ENCODE peak calls at places on chromosomes 7 and 10, in six cellular contexts. One of them, this sample, is unnamed.
A peak's percentile ranks its signal among the peaks of the same experiment; 100 is the strongest.

GRCh38 chr10:98646998-98647917 is 200.5 kb upstream of the HPS1 start:
- DNase-seq in GM12865: no peak
- DNase-seq in AG09309: no peak
- DNase-seq in choroid plexus epithelial cell: no peak
- DNase-seq in cardiac muscle cell: no peak
- DNase-seq in PC-9: no peak
- DNase-seq in this sample: no peak

GRCh38 chr7:100680589-100681271 is 7.2 kb downstream of the GNB2 start:
- DNase-seq in GM12865: no peak
- DNase-seq in AG09309: no peak
- DNase-seq in choroid plexus epithelial cell: no peak
- DNase-seq in cardiac muscle cell: no peak
- DNase-seq in PC-9: no peak
- DNase-seq in this sample: no peak

GRCh38 chr10:71294091-71294561 is 24.9 kb upstream of the SLC29A3 start:
- DNase-seq in GM12865: no peak
- DNase-seq in AG09309: no peak
- DNase-seq in choroid plexus epithelial cell: no peak
- DNase-seq in cardiac muscle cell: no peak
- DNase-seq in PC-9: no peak
- DNase-seq in this sample: no peak

GRCh38 chr10:74738052-74738451 is 88.3 kb upstream of the KAT6B start:
- DNase-seq in GM12865: peak; percentile 89
- DNase-seq in AG09309: no peak
- DNase-seq in choroid plexus epithelial cell: peak; percentile 27
- DNase-seq in cardiac muscle cell: peak; percentile 9
- DNase-seq in PC-9: no peak
- DNase-seq in this sample: no peak

GRCh38 chr7:122544463-122544862 is 154.5 kb downstream of the RNF133 start:
- DNase-seq in GM12865: peak; percentile 68
- DNase-seq in AG09309: no peak
- DNase-seq in choroid plexus epithelial cell: no peak
- DNase-seq in cardiac muscle cell: no peak
- DNase-seq in PC-9: no peak
- DNase-seq in this sample: no peak

GRCh38 chr7:148919859-148920258 is 35.8 kb upstream of the EZH2 start:
- DNase-seq in GM12865: peak; percentile 63
- DNase-seq in AG09309: no peak
- DNase-seq in choroid plexus epithelial cell: no peak
- DNase-seq in cardiac muscle cell: no peak
- DNase-seq in PC-9: no peak
- DNase-seq in this sample: no peak

GRCh38 chr10:107577226-107577625 is 412.7 kb upstream of the SORCS1 start:
- DNase-seq in GM12865: no peak
- DNase-seq in AG09309: no peak
- DNase-seq in choroid plexus epithelial cell: no peak
- DNase-seq in cardiac muscle cell: no peak
- DNase-seq in PC-9: no peak
- DNase-seq in this sample: no peak

GRCh38 chr10:63210611-63211196 is 77.6 kb downstream of the NRBF2 start:
- DNase-seq in GM12865: peak; percentile 55
- DNase-seq in AG09309: no peak
- DNase-seq in choroid plexus epithelial cell: peak; percentile 47
- DNase-seq in cardiac muscle cell: no peak
- DNase-seq in PC-9: no peak
- DNase-seq in this sample: no peak

GRCh38 chr10:35166607-35167006 is 40.0 kb downstream of the CREM start:
- DNase-seq in GM12865: no peak
- DNase-seq in AG09309: no peak
- DNase-seq in choroid plexus epithelial cell: no peak
- DNase-seq in cardiac muscle cell: no peak
- DNase-seq in PC-9: no peak
- DNase-seq in this sample: no peak

GRCh38 chr10:131681122-131681521 is 219.7 kb upstream of the PPP2R2D start:
- DNase-seq in GM12865: no peak
- DNase-seq in AG09309: no peak
- DNase-seq in choroid plexus epithelial cell: no peak
- DNase-seq in cardiac muscle cell: no peak
- DNase-seq in PC-9: no peak
- DNase-seq in this sample: no peak

GRCh38 chr7:16066805-16067459 is 354.4 kb downstream of the CRPPA start:
- DNase-seq in GM12865: no peak
- DNase-seq in AG09309: no peak
- DNase-seq in choroid plexus epithelial cell: peak; percentile 28
- DNase-seq in cardiac muscle cell: peak; percentile 40
- DNase-seq in PC-9: no peak
- DNase-seq in this sample: no peak

GRCh38 chr7:38105874-38106483 is 72.1 kb upstream of the STARD3NL start:
- DNase-seq in GM12865: peak; percentile 64
- DNase-seq in AG09309: no peak
- DNase-seq in choroid plexus epithelial cell: peak; percentile 72
- DNase-seq in cardiac muscle cell: peak; percentile 67
- DNase-seq in PC-9: peak; percentile 40
- DNase-seq in this sample: peak; percentile 12

GRCh38 chr7:77289387-77289786 is 89.8 kb upstream of the FGL2 start:
- DNase-seq in GM12865: no peak
- DNase-seq in AG09309: no peak
- DNase-seq in choroid plexus epithelial cell: no peak
- DNase-seq in cardiac muscle cell: no peak
- DNase-seq in PC-9: no peak
- DNase-seq in this sample: no peak

GRCh38 chr7:50584793-50585399 is 19.7 kb upstream of the DDC start:
- DNase-seq in GM12865: no peak
- DNase-seq in AG09309: no peak
- DNase-seq in choroid plexus epithelial cell: no peak
- DNase-seq in cardiac muscle cell: no peak
- DNase-seq in PC-9: peak; percentile 86
- DNase-seq in this sample: peak; percentile 8

GRCh38 chr10:132170561-132171361 is 16.0 kb upstream of the DPYSL4 start:
- DNase-seq in GM12865: no peak
- DNase-seq in AG09309: no peak
- DNase-seq in choroid plexus epithelial cell: no peak
- DNase-seq in cardiac muscle cell: no peak
- DNase-seq in PC-9: no peak
- DNase-seq in this sample: no peak

GRCh38 chr7:6256709-6257535 is 15.5 kb downstream of the CYTH3 start:
- DNase-seq in GM12865: peak; percentile 89
- DNase-seq in AG09309: no peak
- DNase-seq in choroid plexus epithelial cell: peak; percentile 82
- DNase-seq in cardiac muscle cell: peak; percentile 60
- DNase-seq in PC-9: no peak
- DNase-seq in this sample: no peak

GRCh38 chr7:141785711-141786552 is 4.1 kb upstream of the TAS2R5 start:
- DNase-seq in GM12865: peak; percentile 68
- DNase-seq in AG09309: peak; percentile 11
- DNase-seq in choroid plexus epithelial cell: peak; percentile 78
- DNase-seq in cardiac muscle cell: peak; percentile 70
- DNase-seq in PC-9: peak; percentile 60
- DNase-seq in this sample: peak; percentile 10

GRCh38 chr10:27372095-27372494 is 131.5 kb upstream of the ACBD5 start:
- DNase-seq in GM12865: no peak
- DNase-seq in AG09309: peak; percentile 57
- DNase-seq in choroid plexus epithelial cell: no peak
- DNase-seq in cardiac muscle cell: no peak
- DNase-seq in PC-9: no peak
- DNase-seq in this sample: no peak

DNA sequence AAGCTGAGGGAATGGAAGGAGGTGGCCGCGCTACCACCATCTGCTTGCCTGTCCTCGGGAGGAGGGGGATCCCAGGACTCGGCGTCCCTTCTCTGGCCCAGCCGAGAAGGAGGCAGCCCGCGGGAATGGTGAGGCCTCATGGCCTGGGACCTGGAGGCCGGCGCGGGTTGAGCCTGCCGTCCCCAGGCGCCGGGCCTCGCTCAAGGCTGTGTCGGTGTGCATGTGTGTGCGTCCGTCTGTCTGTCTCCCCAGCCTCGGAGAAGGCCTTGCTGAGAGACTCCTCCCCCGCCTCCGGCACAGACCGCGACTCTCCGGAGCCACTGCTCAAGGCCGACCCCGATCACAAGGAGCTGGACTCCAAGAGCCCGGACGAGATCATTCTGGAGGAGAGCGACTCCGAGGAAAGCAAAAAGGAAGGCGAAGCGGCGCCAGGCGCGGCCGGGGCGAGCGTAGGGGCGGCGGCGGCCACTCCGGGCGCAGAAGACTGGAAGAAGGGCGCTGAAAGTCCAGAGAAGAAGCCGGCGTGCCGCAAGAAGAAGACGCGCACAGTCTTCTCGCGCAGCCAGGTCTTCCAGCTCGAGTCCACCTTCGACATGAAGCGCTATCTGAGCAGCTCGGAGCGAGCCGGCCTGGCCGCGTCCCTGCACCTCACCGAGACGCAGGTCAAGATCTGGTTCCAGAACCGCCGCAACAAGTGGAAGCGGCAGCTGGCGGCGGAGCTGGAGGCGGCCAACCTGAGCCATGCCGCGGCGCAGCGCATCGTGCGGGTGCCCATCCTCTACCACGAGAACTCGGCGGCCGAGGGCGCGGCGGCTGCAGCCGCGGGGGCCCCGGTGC is 1.3 kb downstream of the HMX3 start:
- DNase-seq in GM12865: peak; percentile 74
- DNase-seq in AG09309: no peak
- DNase-seq in choroid plexus epithelial cell: no peak
- DNase-seq in cardiac muscle cell: no peak
- DNase-seq in PC-9: no peak
- DNase-seq in this sample: no peak
- H3K4me3 ChIP-seq in GM12865: peak overlapping the region; percentile 73
- H3K4me3 ChIP-seq in AG09309: no peak overlapping the region
- H3K4me3 ChIP-seq in choroid plexus epithelial cell: no peak overlapping the region
- H3K4me3 ChIP-seq in cardiac muscle cell: peak overlapping the region; percentile 5
- H3K4me3 ChIP-seq in PC-9: no peak overlapping the region
- H3K4me3 ChIP-seq in this sample: no peak overlapping the region

DNA sequence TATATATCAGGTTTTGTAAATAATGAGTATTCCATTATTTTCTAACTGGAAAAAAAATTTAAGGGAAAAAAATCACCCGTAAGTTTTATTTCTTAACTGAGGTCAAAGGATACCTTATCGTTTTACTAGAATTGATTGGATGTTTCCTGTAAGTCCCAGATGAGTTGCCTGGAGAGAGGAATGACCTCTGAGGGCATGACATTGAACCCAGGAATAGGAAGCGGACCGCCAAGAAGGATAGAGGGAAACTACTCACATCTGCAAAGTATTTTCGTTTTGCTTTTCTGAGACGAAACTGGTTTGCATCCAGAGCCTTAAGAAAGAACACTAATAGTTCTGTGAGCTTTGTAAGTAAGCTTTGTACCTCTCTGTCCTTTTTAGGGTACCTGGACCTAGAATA is 17.4 kb downstream of the RABGEF1 start:
- DNase-seq in GM12865: no peak
- DNase-seq in AG09309: no peak
- DNase-seq in choroid plexus epithelial cell: peak; percentile 17
- DNase-seq in cardiac muscle cell: no peak
- DNase-seq in PC-9: no peak
- DNase-seq in this sample: no peak
- TF ChIP-seq CTCF in GM12865: no peak
- TF ChIP-seq CTCF in AG09309: no peak
- TF ChIP-seq CTCF in choroid plexus epithelial cell: no peak
- TF ChIP-seq CTCF in cardiac muscle cell: no peak
- TF ChIP-seq CTCF in PC-9: no peak
- TF ChIP-seq CTCF in this sample: no peak

GRCh38 chr10:23481351-23481961 is 42.6 kb downstream of the OTUD1 start:
- DNase-seq in GM12865: no peak
- DNase-seq in AG09309: no peak
- DNase-seq in choroid plexus epithelial cell: no peak
- DNase-seq in cardiac muscle cell: no peak
- DNase-seq in PC-9: no peak
- DNase-seq in this sample: no peak

GRCh38 chr10:23478570-23478969 is 39.7 kb downstream of the OTUD1 start:
- DNase-seq in GM12865: no peak
- DNase-seq in AG09309: no peak
- DNase-seq in choroid plexus epithelial cell: peak; percentile 7
- DNase-seq in cardiac muscle cell: peak; percentile 3
- DNase-seq in PC-9: no peak
- DNase-seq in this sample: no peak

GRCh38 chr10:23474081-23474480 is 35.2 kb downstream of the OTUD1 start:
- DNase-seq in GM12865: no peak
- DNase-seq in AG09309: no peak
- DNase-seq in choroid plexus epithelial cell: no peak
- DNase-seq in cardiac muscle cell: no peak
- DNase-seq in PC-9: no peak
- DNase-seq in this sample: no peak

GRCh38 chr10:23479798-23480473 is 41.1 kb downstream of the OTUD1 start:
- DNase-seq in GM12865: no peak
- DNase-seq in AG09309: no peak
- DNase-seq in choroid plexus epithelial cell: no peak
- DNase-seq in cardiac muscle cell: peak; percentile 2
- DNase-seq in PC-9: no peak
- DNase-seq in this sample: no peak
- H3K4me3 ChIP-seq in GM12865: no peak overlapping the region
- H3K4me3 ChIP-seq in AG09309: no peak overlapping the region
- H3K4me3 ChIP-seq in choroid plexus epithelial cell: no peak overlapping the region
- H3K4me3 ChIP-seq in cardiac muscle cell: no peak overlapping the region
- H3K4me3 ChIP-seq in PC-9: no peak overlapping the region
- H3K4me3 ChIP-seq in this sample: no peak overlapping the region

GRCh38 chr7:139829654-139830130 is 628 bp downstream of the TBXAS1 start:
- DNase-seq in GM12865: no peak
- DNase-seq in AG09309: no peak
- DNase-seq in choroid plexus epithelial cell: peak; percentile 59
- DNase-seq in cardiac muscle cell: peak; percentile 34
- DNase-seq in PC-9: no peak
- DNase-seq in this sample: no peak

GRCh38 chr7:139828880-139829653 is at the start of gene TBXAS1:
- DNase-seq in GM12865: peak; percentile 15
- DNase-seq in AG09309: no peak
- DNase-seq in choroid plexus epithelial cell: no peak
- DNase-seq in cardiac muscle cell: no peak
- DNase-seq in PC-9: no peak
- DNase-seq in this sample: peak; percentile 50

GRCh38 chr7:139828446-139828845 is 618 bp upstream of the TBXAS1 start:
- DNase-seq in GM12865: no peak
- DNase-seq in AG09309: no peak
- DNase-seq in choroid plexus epithelial cell: no peak
- DNase-seq in cardiac muscle cell: no peak
- DNase-seq in PC-9: no peak
- DNase-seq in this sample: no peak

GRCh38 chr7:139825666-139826290 is 3.3 kb upstream of the TBXAS1 start:
- DNase-seq in GM12865: no peak
- DNase-seq in AG09309: no peak
- DNase-seq in choroid plexus epithelial cell: peak; percentile 43
- DNase-seq in cardiac muscle cell: peak; percentile 49
- DNase-seq in PC-9: no peak
- DNase-seq in this sample: peak; percentile 36

DNA sequence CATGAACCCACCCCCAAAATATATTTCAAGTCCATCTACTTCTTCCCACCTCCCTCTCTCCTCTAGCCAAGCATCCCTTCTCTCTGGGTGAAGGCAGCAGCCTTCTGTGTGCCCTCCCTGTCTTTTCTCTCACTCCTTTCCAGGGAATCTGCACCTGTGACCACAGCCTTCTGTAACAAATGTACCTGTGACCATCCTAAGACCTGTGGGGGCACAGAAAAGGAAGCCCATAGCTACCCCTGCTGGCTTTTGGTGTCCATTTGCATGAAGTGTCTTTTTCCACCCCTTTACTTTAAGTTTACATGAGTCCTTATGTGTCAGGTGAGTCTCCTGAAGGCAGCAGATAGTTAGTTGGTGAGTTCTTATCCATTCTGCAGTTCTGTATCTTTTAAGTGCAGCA is 2.0 kb upstream of the TBXAS1 start:
- DNase-seq in GM12865: peak; percentile 47
- DNase-seq in AG09309: no peak
- DNase-seq in choroid plexus epithelial cell: no peak
- DNase-seq in cardiac muscle cell: no peak
- DNase-seq in PC-9: no peak
- DNase-seq in this sample: no peak
- TF ChIP-seq CTCF in GM12865: peak; percentile 39
- TF ChIP-seq CTCF in AG09309: peak; percentile 8
- TF ChIP-seq CTCF in choroid plexus epithelial cell: peak; percentile 6
- TF ChIP-seq CTCF in cardiac muscle cell: no peak
- TF ChIP-seq CTCF in PC-9: no peak
- TF ChIP-seq CTCF in this sample: no peak

GRCh38 chr10:79266543-79267312 is 80.5 kb upstream of the PPIF start:
- DNase-seq in GM12865: peak; percentile 93
- DNase-seq in AG09309: peak; percentile 79
- DNase-seq in choroid plexus epithelial cell: peak; percentile 92
- DNase-seq in cardiac muscle cell: peak; percentile 87
- DNase-seq in PC-9: no peak
- DNase-seq in this sample: peak; percentile 64
- H3K4me3 ChIP-seq in GM12865: peak overlapping the region; percentile 38
- H3K4me3 ChIP-seq in AG09309: no peak overlapping the region
- H3K4me3 ChIP-seq in choroid plexus epithelial cell: no peak overlapping the region
- H3K4me3 ChIP-seq in cardiac muscle cell: no peak overlapping the region
- H3K4me3 ChIP-seq in PC-9: no peak overlapping the region
- H3K4me3 ChIP-seq in this sample: no peak overlapping the region